ENCODE peak calls at places on chromosomes 3 and 15, in six cellular contexts. C is K562, Q is A549, Y is IMR-90, N is HEK293T, L is HepG2. B is an unnamed sample.

GRCh38 chr15:80494311-80494710 is 90.1 kb downstream of the ARNT2 start:
- DNase-seq in L (peak; percentile 75), Q (peak; percentile 71), C (no peak), Y (peak; percentile 74), N (no peak), B (no peak)

GRCh38 chr3:109685084-109686079 is 348.0 kb upstream of the DPPA4 start:
- DNase-seq in L (no peak), Q (peak; percentile 60), C (no peak), Y (peak; percentile 99), N (no peak), B (no peak)

GRCh38 chr3:132730891-132731580 is 8.8 kb upstream of the NPHP3 start:
- DNase-seq in N (peak; percentile 63), Y (peak; percentile 57), L (peak; percentile 33), C (peak; percentile 22), Q (peak; percentile 8), B (no peak)

GRCh38 chr15:75049392-75049791 is 26.0 kb downstream of the PPCDC start:
- DNase-seq in C (no peak), Q (no peak), L (no peak), Y (peak; percentile 28), N (no peak), B (no peak)

GRCh38 chr3:21942328-21942727 is 191.3 kb upstream of the ZNF385D start:
- DNase-seq in N (peak; percentile 5), L (no peak), Y (peak; percentile 87), C (no peak), Q (no peak), B (no peak)

GRCh38 chr3:79517766-79518413 is 249.9 kb downstream of the ROBO1 start:
- DNase-seq in L (peak; percentile 24), N (peak; percentile 39), Y (peak; percentile 39), Q (no peak), C (no peak), B (no peak)

GRCh38 chr3:105982207-105982606 is 113.4 kb upstream of the CBLB start:
- DNase-seq in Q (no peak), L (no peak), C (no peak), Y (no peak), N (no peak), B (no peak)

GRCh38 chr3:11616551-11616950 is 27.2 kb downstream of the VGLL4 start:
- DNase-seq in C (no peak), N (no peak), Y (no peak), L (no peak), Q (no peak), B (no peak)

GRCh38 chr3:170690133-170690981 is 104.5 kb upstream of the SLC7A14 start:
- DNase-seq in Y (peak; percentile 52), C (peak; percentile 85), Q (peak; percentile 53), L (peak; percentile 18), N (peak; percentile 78), B (no peak)

GRCh38 chr15:92819312-92820232 is 80.6 kb upstream of the CHD2 start:
- DNase-seq in Y (no peak), C (peak; percentile 58), L (no peak), N (no peak), Q (no peak), B (no peak)

GRCh38 chr3:22296641-22297040 is 545.6 kb upstream of the ZNF385D start:
- DNase-seq in Q (no peak), L (no peak), Y (no peak), N (no peak), C (no peak), B (no peak)

GRCh38 chr3:122235147-122235546 is 51.7 kb downstream of the CASR start:
- DNase-seq in N (no peak), C (no peak), Y (no peak), Q (no peak), L (no peak), B (peak; percentile 46)

GRCh38 chr3:126945171-126945721 is 37.7 kb upstream of the PLXNA1 start:
- DNase-seq in C (peak; percentile 49), N (no peak), Q (no peak), L (no peak), Y (no peak), B (no peak)

GRCh38 chr15:58770519-58770856 is 614 bp upstream of the MINDY2 start:
- DNase-seq in C (no peak), L (no peak), N (peak; percentile 21), Y (peak; percentile 84), Q (peak; percentile 68), B (no peak)

GRCh38 chr3:168876346-168877035 is 780.8 kb upstream of the GOLIM4 start:
- DNase-seq in Q (no peak), L (no peak), Y (no peak), N (no peak), C (no peak), B (no peak)

GRCh38 chr15:99132584-99133287 is 27.9 kb downstream of the SYNM start:
- DNase-seq in Y (no peak), L (no peak), C (no peak), N (no peak), Q (no peak), B (no peak)

GRCh38 chr3:187385296-187385695 is 17.1 kb downstream of the RTP4 start:
- DNase-seq in L (no peak), Q (no peak), C (no peak), Y (no peak), N (no peak), B (no peak)

GRCh38 chr3:52752045-52752660 is 18.6 kb downstream of the NEK4 start:
- DNase-seq in Q (no peak), L (no peak), N (no peak), C (no peak), Y (peak; percentile 54), B (no peak)

GRCh38 chr3:146160964-146161724 is at the start of gene PLOD2:
- DNase-seq in Q (peak; percentile 56), Y (peak; percentile 92), C (peak; percentile 9), N (peak; percentile 74), L (peak; percentile 92), B (no peak)

GRCh38 chr3:184354121-184354728 is 7.2 kb downstream of the CLCN2 start:
- DNase-seq in C (peak; percentile 78), L (peak; percentile 18), Q (peak; percentile 47), N (peak; percentile 62), Y (no peak), B (no peak)
- TF ChIP-seq BHLHE40 in C (no peak), L (no peak), Q (no peak), N (no peak), Y (no peak), B (no peak)

GRCh38 chr3:54891540-54891897 is 36.3 kb downstream of the LRTM1 start:
- DNase-seq in Q (peak; percentile 85), Y (peak; percentile 97), N (peak; percentile 69), C (peak; percentile 58), L (peak; percentile 42), B (no peak)
- TF ChIP-seq BHLHE40 in Q (no peak), Y (peak; percentile 56), N (no peak), C (no peak), L (no peak), B (no peak)

GRCh38 chr3:141082064-141082463 is 30.9 kb downstream of the SPSB4 start:
- DNase-seq in N (no peak), C (no peak), Q (no peak), L (no peak), Y (no peak), B (no peak)

GRCh38 chr3:141083226-141083625 is 32.1 kb downstream of the SPSB4 start:
- DNase-seq in Q (no peak), Y (no peak), N (no peak), C (no peak), L (no peak), B (no peak)

GRCh38 chr3:141085331-141086047 is 34.3 kb downstream of the SPSB4 start:
- DNase-seq in L (no peak), N (no peak), C (no peak), Y (no peak), Q (no peak), B (no peak)

GRCh38 chr3:141086188-141086587 is 35.0 kb downstream of the SPSB4 start:
- DNase-seq in Q (no peak), L (no peak), C (no peak), N (no peak), Y (no peak), B (no peak)

GRCh38 chr3:141083831-141084624 is 32.9 kb downstream of the SPSB4 start:
- DNase-seq in Y (no peak), Q (no peak), N (no peak), L (no peak), C (no peak), B (no peak)
- TF ChIP-seq BHLHE40 in Y (no peak), Q (no peak), N (no peak), L (no peak), C (no peak), B (no peak)

GRCh38 chr15:38671675-38672141 is 107.1 kb upstream of the RASGRP1 start:
- DNase-seq in N (no peak), C (no peak), L (no peak), Y (peak; percentile 6), Q (no peak), B (peak; percentile 91)
- TF ChIP-seq BHLHE40 in N (no peak), C (no peak), L (no peak), Y (no peak), Q (no peak), B (no peak)

DNA sequence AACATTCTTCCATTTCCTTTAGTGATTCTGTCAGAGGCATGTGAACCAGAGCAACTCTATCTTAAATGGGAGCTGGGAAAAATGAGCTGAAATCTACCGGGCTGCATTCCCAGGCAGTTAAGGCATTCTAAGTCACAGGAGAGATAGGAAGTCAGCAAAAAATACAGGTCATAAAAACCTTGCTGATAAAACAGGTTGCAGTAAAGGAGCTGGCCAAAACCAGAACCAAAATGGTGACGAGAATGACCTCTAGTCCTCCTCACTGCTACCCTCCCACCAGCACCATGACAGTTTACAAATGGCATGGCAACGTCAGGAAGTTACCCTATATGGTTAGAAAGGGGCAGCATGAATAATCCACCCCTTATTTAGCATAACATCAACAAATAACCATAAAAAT is 66.4 kb downstream of the B3GALNT1 start:
- DNase-seq in Q (no peak), C (no peak), Y (no peak), L (no peak), N (no peak), B (no peak)
- TF ChIP-seq BHLHE40 in Q (no peak), C (no peak), Y (no peak), L (no peak), N (no peak), B (no peak)

DNA sequence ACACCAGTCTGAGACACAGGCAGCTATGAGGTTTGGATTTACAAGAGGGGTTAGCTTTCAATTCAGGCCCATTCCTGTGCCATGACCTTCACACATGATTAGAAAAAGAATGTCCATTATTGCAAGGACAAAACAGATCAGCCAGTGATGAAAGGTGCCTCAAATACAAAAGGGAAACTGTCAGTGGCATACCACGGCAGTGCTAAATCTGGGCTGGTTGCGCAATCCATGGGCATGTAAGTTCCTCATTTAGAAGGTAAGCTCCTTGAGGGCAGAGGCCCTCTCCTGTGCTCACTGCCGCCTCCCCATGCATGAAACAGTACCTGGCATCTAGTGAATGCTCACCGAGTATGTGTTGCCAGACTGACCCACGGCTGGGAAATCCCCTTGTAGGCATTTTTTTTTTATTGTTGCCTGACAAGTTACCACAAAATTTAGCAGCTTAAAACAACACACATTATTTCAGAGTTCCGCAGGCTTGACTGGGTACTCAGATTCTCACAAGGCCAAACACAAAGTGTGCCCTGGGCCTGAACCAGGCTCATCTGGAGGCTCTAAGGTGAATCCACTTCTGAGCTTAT is 312.1 kb upstream of the CHRM5 start:
- DNase-seq in C (no peak), Q (no peak), N (no peak), Y (no peak), L (no peak), B (no peak)
- TF ChIP-seq BHLHE40 in C (no peak), Q (no peak), N (no peak), Y (no peak), L (no peak), B (no peak)

GRCh38 chr3:193871093-193871485 is 264.9 kb upstream of the HES1 start:
- DNase-seq in N (no peak), Y (no peak), L (no peak), Q (no peak), C (no peak), B (no peak)
- TF ChIP-seq BHLHE40 in N (no peak), Y (no peak), L (no peak), Q (no peak), C (no peak), B (no peak)

GRCh38 chr15:45186771-45187577 is 792 bp downstream of the SHF start:
- DNase-seq in N (no peak), C (no peak), Q (no peak), L (peak; percentile 28), Y (no peak), B (no peak)
- TF ChIP-seq BHLHE40 in N (no peak), C (no peak), Q (no peak), L (no peak), Y (no peak), B (no peak)

B was measured in GM12878.